ENCODE peak calls at places on chromosomes 12 and 14, in six cellular contexts. Y is AG04449, L is heart left ventricle, Q is PC-3, T is astrocyte, W is stomach. D is an unnamed sample.

GRCh38 chr12:78087363-78087675 is 256.6 kb downstream of the NAV3 start:
- DNase-seq in Y (no peak), L (no peak), T (peak; percentile 20), Q (no peak), W (no peak), D (no peak)

GRCh38 chr14:95428557-95428956 is 87.9 kb downstream of the SYNE3 start:
- DNase-seq in Q (no peak), L (no peak), T (no peak), W (no peak), Y (no peak), D (no peak)

GRCh38 chr14:34711169-34711568 is 3.2 kb downstream of the CFL2 start:
- DNase-seq in T (peak; percentile 91), L (no peak), Y (peak; percentile 93), Q (peak; percentile 33), W (no peak), D (peak; percentile 93)

GRCh38 chr12:54933381-54933780 is 51.2 kb downstream of the TESPA1 start:
- DNase-seq in T (peak; percentile 54), Y (no peak), L (no peak), Q (peak; percentile 89), W (no peak), D (no peak)

GRCh38 chr12:40525054-40525453 is 167.2 kb upstream of the CNTN1 start:
- DNase-seq in W (no peak), Y (no peak), T (no peak), Q (no peak), L (no peak), D (no peak)

GRCh38 chr14:33618361-33619095 is 332.3 kb downstream of the EGLN3 start:
- DNase-seq in W (no peak), T (peak; percentile 62), L (no peak), Q (no peak), Y (no peak), D (no peak)

GRCh38 chr12:10847701-10848100 is 1.6 kb downstream of the PRR4 start:
- DNase-seq in Q (no peak), Y (no peak), W (no peak), T (no peak), L (no peak), D (no peak)

GRCh38 chr12:53560386-53560785 is 53.1 kb upstream of the NPFF start:
- DNase-seq in L (no peak), T (peak; percentile 91), Q (no peak), W (no peak), Y (peak; percentile 77), D (no peak)

GRCh38 chr12:83084516-83085234 is 398.0 kb downstream of the TMTC2 start:
- DNase-seq in Y (no peak), L (no peak), W (no peak), Q (no peak), T (no peak), D (no peak)

GRCh38 chr14:64800000-64800399 is 79.7 kb downstream of the SPTB start:
- DNase-seq in L (peak; percentile 67), Y (no peak), W (peak; percentile 41), T (no peak), Q (peak; percentile 69), D (no peak)

GRCh38 chr12:115752913-115753726 is 524.4 kb downstream of the MED13L start:
- DNase-seq in T (peak; percentile 50), W (peak; percentile 33), Y (peak; percentile 17), Q (peak; percentile 89), L (peak; percentile 33), D (peak; percentile 77)

GRCh38 chr12:106897082-106897481 is 58.6 kb upstream of the TMEM263 start:
- DNase-seq in Y (no peak), W (no peak), Q (peak; percentile 50), T (no peak), L (no peak), D (no peak)
- TF ChIP-seq CTCF in Y (no peak), W (no peak), Q (peak; percentile 48), T (no peak), L (no peak), D (no peak)

DNA sequence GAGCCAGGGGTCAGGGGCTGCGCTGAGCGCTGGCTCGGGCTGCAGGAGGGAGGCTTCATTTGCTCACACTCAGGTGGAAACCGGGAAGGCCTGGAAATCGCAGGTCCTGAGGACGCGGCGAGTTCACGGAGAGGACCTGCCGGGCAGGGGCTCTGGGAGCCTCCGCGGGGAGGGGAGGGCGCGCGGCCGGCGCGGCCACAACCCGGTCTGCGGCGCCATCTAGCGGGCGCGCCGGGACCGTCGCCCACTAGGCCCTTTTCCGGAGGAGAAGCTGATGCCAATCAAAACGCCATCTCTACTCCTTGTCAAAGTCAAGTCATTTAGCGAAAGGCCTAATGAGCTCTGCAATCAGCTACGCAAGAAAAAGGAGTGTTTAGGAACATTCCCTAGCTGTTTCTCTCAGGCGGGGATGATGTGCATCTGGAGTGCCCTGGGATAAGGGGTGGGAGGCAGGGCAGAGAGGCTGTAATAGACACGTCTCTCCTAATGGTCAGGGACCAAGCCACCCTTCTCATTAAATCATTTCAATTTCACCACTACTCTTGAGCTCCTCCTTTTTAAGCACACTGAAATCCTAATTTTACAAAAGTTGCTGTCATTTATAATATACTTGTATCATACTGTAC is 885.8 kb upstream of the TMEM132C start:
- DNase-seq in Y (no peak), W (peak; percentile 60), L (peak; percentile 29), Q (peak; percentile 85), T (peak; percentile 4), D (no peak)
- H3K4me3 ChIP-seq in Y (peak overlapping the region; percentile 58), W (no peak overlapping the region), L (peak overlapping the region; percentile 28), Q (peak overlapping the region; percentile 65), T (peak overlapping the region; percentile 55), D (no peak overlapping the region)

DNA sequence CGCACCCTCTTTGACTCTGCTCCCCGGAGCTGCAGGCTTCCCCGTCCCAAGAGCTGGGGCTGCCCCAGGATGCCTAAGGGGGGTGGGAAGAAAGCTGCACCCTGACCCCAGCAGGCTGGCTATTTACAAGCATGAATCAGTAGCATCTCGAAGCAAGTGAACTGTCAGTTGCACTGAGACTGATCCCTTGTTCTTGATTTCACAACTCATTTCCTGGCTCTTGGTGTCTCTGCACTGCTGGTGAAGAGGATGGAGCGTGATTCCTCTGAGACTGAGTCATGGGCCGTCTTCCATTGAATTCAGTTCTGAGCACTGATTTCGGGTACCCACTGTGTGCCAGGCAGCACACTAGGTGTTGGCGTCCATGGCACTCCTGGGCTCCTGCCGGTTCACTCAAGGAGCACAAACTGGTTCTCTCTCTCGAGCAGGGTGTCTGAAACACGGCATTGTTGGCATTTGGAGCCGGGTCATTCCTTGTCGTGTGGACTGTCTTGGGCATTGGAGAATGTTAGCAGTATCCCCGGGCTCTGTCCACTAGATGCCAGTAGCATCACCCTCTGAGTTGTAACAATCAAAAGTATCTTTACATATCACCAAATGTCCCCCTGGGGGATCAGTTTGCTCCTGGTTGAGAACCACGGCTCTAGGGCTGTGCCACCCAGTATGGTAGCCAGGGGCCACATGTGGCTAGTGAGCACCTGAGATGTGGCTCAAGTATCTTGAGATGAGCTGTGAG is 86.9 kb downstream of the RIN3 start:
- DNase-seq in W (no peak), Y (peak; percentile 45), T (peak; percentile 74), Q (peak; percentile 78), L (no peak), D (no peak)
- TF ChIP-seq CTCF in W (no peak), Y (peak; percentile 5), T (no peak), Q (peak; percentile 45), L (no peak), D (no peak)

GRCh38 chr14:101780887-101781239 is 19.4 kb downstream of the PPP2R5C start:
- DNase-seq in T (no peak), Y (no peak), L (no peak), W (no peak), Q (no peak), D (no peak)
- H3K4me3 ChIP-seq in T (no peak overlapping the region), Y (peak overlapping the region; percentile 51), L (peak overlapping the region; percentile 65), W (peak overlapping the region; percentile 55), Q (no peak overlapping the region), D (peak overlapping the region; percentile 38)

GRCh38 chr12:1630827-1631591 is 2.0 kb downstream of the WNT5B start:
- DNase-seq in T (peak; percentile 46), Y (no peak), L (peak; percentile 56), W (no peak), Q (no peak), D (no peak)

GRCh38 chr12:1632702-1633101 is 3.7 kb downstream of the WNT5B start:
- DNase-seq in Y (no peak), Q (no peak), L (peak; percentile 66), T (no peak), W (no peak), D (no peak)

GRCh38 chr12:1628671-1629337 is at the start of gene WNT5B:
- DNase-seq in Y (no peak), L (no peak), W (no peak), Q (no peak), T (no peak), D (no peak)

GRCh38 chr12:1630081-1630826 is 1.2 kb downstream of the WNT5B start:
- DNase-seq in L (peak; percentile 67), W (peak; percentile 39), Q (peak; percentile 36), T (no peak), Y (no peak), D (no peak)

GRCh38 chr12:1629338-1630080 is 478 bp downstream of the WNT5B start:
- DNase-seq in Y (no peak), L (no peak), W (no peak), T (no peak), Q (no peak), D (no peak)
- TF ChIP-seq CTCF in Y (no peak), L (no peak), W (no peak), T (no peak), Q (peak; percentile 13), D (no peak)

GRCh38 chr14:63203015-63203414 is 1.2 kb upstream of the RHOJ start:
- DNase-seq in T (no peak), L (no peak), Q (no peak), Y (no peak), W (no peak), D (no peak)

GRCh38 chr14:63204407-63205280 is at the start of gene RHOJ:
- DNase-seq in W (no peak), Q (no peak), Y (no peak), T (peak; percentile 47), L (peak; percentile 31), D (no peak)

GRCh38 chr14:63203618-63204406 is 431 bp upstream of the RHOJ start:
- DNase-seq in W (peak; percentile 47), Y (peak; percentile 69), T (peak; percentile 99), Q (peak; percentile 53), L (peak; percentile 88), D (peak; percentile 89)

GRCh38 chr14:63205850-63206249 is 1.6 kb downstream of the RHOJ start:
- DNase-seq in W (no peak), Y (no peak), L (no peak), Q (no peak), T (peak; percentile 52), D (no peak)

DNA sequence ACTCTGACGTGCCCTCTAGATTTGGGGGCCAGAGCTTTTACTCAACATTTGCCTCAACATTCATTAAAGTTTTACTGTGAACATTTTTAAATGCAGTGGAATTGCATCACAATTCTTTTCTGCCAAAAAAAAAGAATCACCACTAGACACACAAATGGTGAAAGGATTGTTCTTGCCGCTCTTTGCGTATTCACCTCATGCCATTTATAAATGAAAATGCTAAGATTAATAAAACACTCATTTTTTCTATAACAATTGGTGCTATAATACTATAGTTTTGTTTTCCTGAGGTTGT is 985 bp downstream of the RHOJ start:
- DNase-seq in L (no peak), T (no peak), Y (no peak), Q (no peak), W (no peak), D (no peak)
- H3K4me3 ChIP-seq in L (peak overlapping the region; percentile 64), T (peak overlapping the region; percentile 93), Y (peak overlapping the region; percentile 61), Q (no peak overlapping the region), W (peak overlapping the region; percentile 44), D (peak overlapping the region; percentile 48)